ENCODE peak calls at places on chromosome 21, in six cellular contexts. E, V, Z, K, B and P are unnamed samples.

GRCh38 chr21:20639026-20639425 is 359.2 kb upstream of the NCAM2 start:
- DNase-seq in E (no peak), V (no peak), Z (no peak), K (no peak), B (no peak), P (no peak)

GRCh38 chr21:39763282-39763970 is 18.4 kb downstream of the IGSF5 start:
- DNase-seq in E (no peak), V (no peak), Z (no peak), K (peak), B (no peak), P (no peak)

GRCh38 chr21:26766826-26767325 is 78.3 kb downstream of the ADAMTS1 start:
- DNase-seq in E (no peak), V (no peak), Z (no peak), K (no peak), B (no peak), P (no peak)

GRCh38 chr21:28207776-28208175 is 784.9 kb downstream of the LTN1 start:
- DNase-seq in E (no peak), V (no peak), Z (no peak), K (no peak), B (no peak), P (no peak)

GRCh38 chr21:39094847-39095525 is 88.3 kb downstream of the PSMG1 start:
- DNase-seq in E (peak), V (no peak), Z (no peak), K (no peak), B (peak), P (no peak)

GRCh38 chr21:17387030-17387617 is 125.7 kb upstream of the CXADR start:
- DNase-seq in E (peak), V (no peak), Z (peak), K (no peak), B (peak), P (no peak)

GRCh38 chr21:30227633-30228404 is 11.9 kb upstream of the CLDN8 start:
- DNase-seq in E (no peak), V (no peak), Z (peak), K (peak), B (peak), P (no peak)

GRCh38 chr21:39386194-39386593 is 37.3 kb upstream of the HMGN1 start:
- DNase-seq in E (peak), V (peak), Z (no peak), K (no peak), B (no peak), P (no peak)

GRCh38 chr21:26487981-26488480 is 85.1 kb downstream of the CYYR1 start:
- DNase-seq in E (no peak), V (no peak), Z (no peak), K (no peak), B (no peak), P (no peak)

GRCh38 chr21:17114019-17114418 is 398.8 kb upstream of the CXADR start:
- DNase-seq in E (no peak), V (no peak), Z (no peak), K (no peak), B (no peak), P (no peak)

GRCh38 chr21:30434033-30434631 is 4.1 kb downstream of the KRTAP13-4 start:
- DNase-seq in E (no peak), V (no peak), Z (peak), K (no peak), B (peak), P (no peak)

GRCh38 chr21:44763050-44763378 is 38.6 kb downstream of the UBE2G2 start:
- DNase-seq in E (no peak), V (peak), Z (no peak), K (no peak), B (no peak), P (no peak)

GRCh38 chr21:29343517-29343916 is 44.8 kb downstream of the BACH1 start:
- DNase-seq in E (no peak), V (no peak), Z (no peak), K (no peak), B (no peak), P (no peak)

GRCh38 chr21:38822754-38823374 is 17.1 kb downstream of the ETS2 start:
- DNase-seq in E (no peak), V (peak), Z (no peak), K (no peak), B (no peak), P (no peak)

GRCh38 chr21:39345440-39345839 is 3.4 kb downstream of the HMGN1 start:
- DNase-seq in E (no peak), V (no peak), Z (no peak), K (no peak), B (no peak), P (no peak)

GRCh38 chr21:23401278-23401677 is 2206.0 kb downstream of the MRPL39 start:
- DNase-seq in E (no peak), V (no peak), Z (no peak), K (no peak), B (no peak), P (no peak)

GRCh38 chr21:38831526-38832467 is 26.1 kb downstream of the ETS2 start:
- DNase-seq in E (peak), V (no peak), Z (peak), K (peak), B (peak), P (no peak)

GRCh38 chr21:43866659-43867331 is 1.8 kb downstream of the AGPAT3 start:
- DNase-seq in E (peak), V (peak), Z (peak), K (no peak), B (peak), P (no peak)

GRCh38 chr21:35005077-35005476 is 44.0 kb downstream of the RUNX1 start:
- DNase-seq in E (no peak), V (no peak), Z (no peak), K (no peak), B (no peak), P (no peak)

GRCh38 chr21:38902608-38903445 is 97.1 kb downstream of the ETS2 start:
- DNase-seq in E (no peak), V (no peak), Z (no peak), K (no peak), B (no peak), P (no peak)

GRCh38 chr21:27365394-27365793 is 398.5 kb upstream of the ADAMTS5 start:
- DNase-seq in E (no peak), V (no peak), Z (no peak), K (no peak), B (no peak), P (no peak)

GRCh38 chr21:39489380-39489924 is 37.7 kb downstream of the SH3BGR start:
- DNase-seq in E (no peak), V (no peak), Z (no peak), K (no peak), B (no peak), P (no peak)

GRCh38 chr21:44812640-44813039 is 5.2 kb downstream of the SUMO3 start:
- DNase-seq in E (no peak), V (no peak), Z (no peak), K (no peak), B (no peak), P (no peak)

GRCh38 chr21:25689226-25689625 is 45.5 kb downstream of the ATP5PF start:
- DNase-seq in E (no peak), V (no peak), Z (no peak), K (no peak), B (no peak), P (no peak)

GRCh38 chr21:28952686-28953085 is 40.0 kb downstream of the LTN1 start:
- DNase-seq in E (no peak), V (no peak), Z (no peak), K (no peak), B (no peak), P (no peak)

GRCh38 chr21:44413566-44414290 is 41.6 kb upstream of the LRRC3 start:
- DNase-seq in E (no peak), V (peak), Z (no peak), K (no peak), B (no peak), P (no peak)

GRCh38 chr21:15967661-15968060 is 237.9 kb downstream of the USP25 start:
- DNase-seq in E (no peak), V (no peak), Z (no peak), K (no peak), B (no peak), P (no peak)

GRCh38 chr21:33542640-33543504 is at the start of gene SON:
- DNase-seq in E (peak), V (peak), Z (peak), K (peak), B (peak), P (peak)

GRCh38 chr21:33541105-33541711 is 709 bp downstream of the GART start:
- DNase-seq in E (peak), V (peak), Z (no peak), K (no peak), B (peak), P (no peak)

GRCh38 chr21:33540711-33541104 is 1.2 kb downstream of the GART start:
- DNase-seq in E (no peak), V (no peak), Z (no peak), K (no peak), B (no peak), P (no peak)

GRCh38 chr21:33543505-33544129 is 779 bp downstream of the SON start:
- DNase-seq in E (no peak), V (peak), Z (peak), K (peak), B (no peak), P (no peak)

DNA sequence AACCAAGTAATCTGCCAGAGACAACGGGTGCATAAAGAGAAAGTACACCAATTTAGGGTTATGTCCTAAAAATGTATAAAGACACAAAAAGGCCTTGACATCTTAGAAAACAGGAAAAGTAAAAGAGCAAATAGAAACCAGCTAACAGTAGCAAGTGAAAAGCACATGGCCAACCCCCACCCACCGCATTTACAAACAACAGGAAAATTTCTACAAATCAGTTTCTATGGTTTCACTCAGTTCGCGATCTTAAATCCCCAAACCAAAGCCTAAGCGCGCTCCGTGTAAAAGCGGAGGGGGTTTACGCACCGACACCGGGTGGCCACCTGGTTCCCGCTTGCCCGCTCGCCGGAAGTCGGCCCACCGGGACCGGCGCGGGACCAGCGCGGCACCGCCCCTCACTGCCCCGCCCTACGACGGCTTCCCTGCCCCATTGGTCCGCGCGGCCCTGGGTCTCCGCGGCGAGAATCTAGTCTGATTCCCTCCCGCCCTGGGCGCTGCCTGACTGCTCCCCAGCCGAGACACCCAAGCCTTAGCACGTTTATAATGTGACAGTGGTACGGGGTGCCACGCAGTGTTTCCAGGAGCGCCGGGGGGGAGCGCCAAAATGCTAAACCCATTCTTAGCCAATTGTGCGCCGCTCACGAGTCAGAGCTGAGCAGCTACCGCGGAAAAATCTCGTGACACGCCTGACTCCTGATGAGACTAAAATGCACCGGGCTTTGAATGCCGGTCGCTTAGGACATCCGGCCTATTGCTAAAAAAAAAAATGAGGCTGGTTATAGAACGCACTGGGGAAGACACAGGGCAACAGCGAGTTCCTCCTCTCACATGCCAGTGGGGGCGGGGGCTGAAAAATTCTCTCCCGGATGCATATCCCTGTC is at the start of gene GART:
- DNase-seq in E (peak), V (peak), Z (peak), K (peak), B (peak), P (peak)
- TF ChIP-seq POLR2A in E (peak), V (peak), Z (peak), K (peak), B (peak), P (peak)

DNA sequence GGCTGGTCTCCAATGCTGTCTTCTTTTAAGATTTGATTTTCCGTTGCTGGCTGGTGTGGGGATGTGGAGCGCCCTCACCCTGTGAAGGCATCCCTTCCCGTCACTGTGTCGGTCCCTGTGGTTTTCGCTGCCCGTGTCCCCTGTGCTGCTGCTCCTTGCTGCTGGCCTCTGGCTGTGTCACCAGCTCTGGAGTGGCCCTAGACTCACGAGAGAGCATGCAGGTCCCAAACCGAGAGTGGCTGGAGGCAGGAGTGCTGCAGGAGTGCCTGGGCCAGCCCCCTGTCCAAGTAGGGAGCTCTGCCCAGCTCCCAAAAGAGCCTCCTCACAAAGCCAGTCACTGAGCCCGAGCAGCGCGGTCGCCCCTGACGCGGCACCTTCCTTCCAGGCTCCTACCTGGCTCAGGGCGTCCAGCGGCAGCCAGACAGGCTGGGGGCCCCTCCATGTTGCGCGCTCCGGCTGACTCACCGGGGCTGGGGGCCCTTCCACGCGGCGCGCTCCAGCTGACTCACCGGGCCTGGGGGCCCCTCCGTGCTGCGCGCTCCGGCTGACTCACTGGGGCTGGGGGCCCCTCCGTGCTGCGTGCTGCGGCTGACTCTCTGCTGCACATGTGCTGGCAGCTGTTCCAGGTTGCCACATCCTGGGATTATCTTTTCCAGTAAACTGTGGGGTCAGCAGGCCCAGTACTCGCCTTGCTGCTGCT is 106.7 kb upstream of the COL6A1 start:
- DNase-seq in E (peak), V (peak), Z (no peak), K (no peak), B (no peak), P (no peak)
- H3K27ac ChIP-seq in E (no peak), V (no peak), Z (no peak), K (no peak), B (no peak), P (no peak)

DNA sequence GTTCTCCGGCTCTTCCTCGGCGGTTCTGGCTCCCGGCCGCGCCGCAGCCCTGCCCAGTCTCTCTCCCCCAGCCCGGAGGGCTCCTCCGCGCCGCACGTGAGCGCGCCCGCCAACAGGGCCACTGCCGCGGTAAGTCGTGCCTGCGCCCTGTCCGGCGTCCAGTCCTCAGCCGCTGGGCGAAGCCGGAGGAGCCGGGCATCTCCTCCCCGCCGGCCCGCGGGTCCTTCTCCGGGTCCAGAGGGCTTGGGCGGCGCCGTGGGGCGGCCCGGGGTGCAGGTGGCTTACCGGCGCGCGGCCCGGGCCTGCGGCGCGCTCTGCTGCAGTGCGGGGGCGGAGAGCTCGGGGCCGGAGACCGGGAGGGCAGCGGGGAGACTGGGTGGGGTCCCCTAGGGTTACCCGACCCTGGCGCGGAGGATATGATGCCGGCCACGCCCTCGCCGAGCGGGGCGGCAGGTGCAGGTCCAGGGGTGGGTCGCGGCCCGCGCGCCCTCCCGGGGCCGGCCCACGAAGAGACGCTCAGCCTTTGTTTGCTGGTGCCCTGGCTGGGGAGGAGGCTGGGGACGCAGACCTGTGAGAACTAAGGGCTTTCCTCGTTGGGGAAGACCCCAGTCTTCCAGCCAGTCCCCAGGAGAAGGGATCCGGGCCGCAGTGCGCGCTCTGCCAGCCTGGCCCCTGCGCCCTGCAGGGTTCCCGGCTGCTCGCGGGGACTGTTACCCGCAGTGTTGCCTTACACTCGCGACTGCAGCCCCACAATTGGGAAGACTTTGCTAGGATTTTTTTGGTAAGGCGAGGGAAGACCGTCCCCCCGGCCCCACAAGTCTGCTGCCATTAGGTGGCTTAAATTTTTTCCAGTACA is at the start of gene DOP1B:
- DNase-seq in E (no peak), V (no peak), Z (no peak), K (no peak), B (no peak), P (no peak)
- TF ChIP-seq POLR2A in E (peak), V (peak), Z (peak), K (peak), B (peak), P (no peak)

GRCh38 chr21:33831962-33832659 is 83.5 kb downstream of the ATP5PO start:
- DNase-seq in E (no peak), V (no peak), Z (no peak), K (no peak), B (no peak), P (no peak)

GRCh38 chr21:33825898-33826297 is 89.7 kb downstream of the ATP5PO start:
- DNase-seq in E (no peak), V (no peak), Z (no peak), K (no peak), B (no peak), P (no peak)

GRCh38 chr21:33825419-33825818 is 90.2 kb downstream of the ATP5PO start:
- DNase-seq in E (no peak), V (no peak), Z (no peak), K (no peak), B (no peak), P (no peak)

GRCh38 chr21:33828083-33828482 is 87.5 kb downstream of the ATP5PO start:
- DNase-seq in E (no peak), V (no peak), Z (no peak), K (no peak), B (no peak), P (no peak)

DNA sequence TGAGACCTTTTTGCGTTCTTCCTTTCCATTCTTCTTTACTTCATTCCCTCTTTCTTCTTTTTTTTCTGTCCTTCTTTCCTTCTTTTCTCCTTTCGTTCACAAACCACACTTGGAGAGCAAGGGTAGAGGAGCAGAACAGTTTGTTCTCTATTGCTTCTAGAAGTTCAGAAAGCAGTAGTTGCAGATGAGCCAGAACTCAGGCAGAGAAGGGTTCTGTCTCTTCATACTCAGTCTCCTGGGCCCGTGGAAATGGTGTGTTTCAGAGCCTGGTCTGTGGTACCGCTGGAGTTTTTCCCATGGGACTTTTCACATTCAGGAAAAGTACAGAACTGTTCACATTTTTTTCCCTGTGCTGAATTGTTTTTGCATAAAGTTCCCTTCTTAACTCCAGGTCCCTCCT is 87.0 kb downstream of the ATP5PO start:
- DNase-seq in E (no peak), V (no peak), Z (no peak), K (no peak), B (no peak), P (no peak)
- H3K27ac ChIP-seq in E (no peak), V (no peak), Z (no peak), K (no peak), B (no peak), P (no peak)

DNA sequence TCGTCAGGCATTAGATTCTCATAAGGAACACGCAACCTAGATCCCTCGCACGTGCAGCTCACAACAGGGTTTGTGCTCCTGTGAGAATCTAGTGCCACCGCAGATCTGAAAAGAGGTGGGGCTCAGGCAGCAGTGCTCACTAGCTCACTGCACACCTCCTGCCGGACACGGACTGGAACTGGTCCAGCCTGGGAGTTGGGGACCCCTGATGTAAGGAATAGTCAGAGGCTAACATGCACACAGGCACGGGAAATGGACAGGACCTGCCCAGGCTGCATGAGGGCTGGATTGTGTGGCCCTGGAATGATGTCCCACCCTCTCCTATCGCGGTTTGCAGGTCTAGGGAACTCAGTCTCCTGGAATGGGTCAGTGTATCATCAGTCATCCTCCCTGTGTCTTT is 23.2 kb upstream of the MX1 start:
- DNase-seq in E (no peak), V (no peak), Z (no peak), K (no peak), B (no peak), P (no peak)
- TF ChIP-seq POLR2A in E (no peak), V (no peak), Z (no peak), K (no peak), B (no peak), P (no peak)

DNA sequence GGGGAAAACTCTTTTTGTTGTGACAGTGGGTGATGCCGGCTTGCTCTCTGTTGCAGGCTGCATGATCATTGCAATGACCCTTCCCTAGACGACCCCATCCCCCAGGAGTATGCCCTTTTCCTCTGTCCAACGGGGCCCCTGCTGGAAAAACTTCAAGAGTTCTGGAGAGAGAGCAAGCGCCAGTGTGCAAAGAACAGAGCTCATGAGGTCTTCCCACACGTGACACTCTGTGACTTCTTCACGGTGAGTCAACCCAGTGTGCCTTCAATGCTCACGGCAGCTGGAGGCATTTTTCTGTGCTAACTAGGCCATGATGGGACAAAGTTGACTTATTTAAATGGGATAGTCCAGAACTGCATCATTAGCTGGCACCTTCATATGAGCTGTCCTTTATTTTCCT is 5.7 kb downstream of the UBASH3A start:
- DNase-seq in E (no peak), V (no peak), Z (no peak), K (no peak), B (no peak), P (no peak)
- H3K27ac ChIP-seq in E (no peak), V (no peak), Z (no peak), K (no peak), B (no peak), P (no peak)